ENCODE peak calls at places on chromosomes 5 and 9, in six cellular contexts. J is HEK293T; D is activated T-helper 9 cell treated with anti-CD3 and anti-CD28 coated beads, Interleukin-2, amount 50 U/mL, for 16 hours; N is GM12865; G is aorta; E is EL. X is an unnamed sample.

GRCh38 chr9:115229496-115229895 is 111.5 kb upstream of the TNC start:
- DNase-seq in E (peak), G (no peak), D (no peak), N (no peak), J (no peak), X (no peak)

GRCh38 chr5:4128994-4129393 is 533.4 kb downstream of the IRX1 start:
- DNase-seq in J (no peak), D (no peak), E (no peak), N (no peak), G (no peak), X (no peak)

GRCh38 chr9:120708526-120709224 is 5.6 kb downstream of the MEGF9 start:
- DNase-seq in D (no peak), E (peak), J (no peak), G (no peak), N (no peak), X (no peak)

GRCh38 chr5:71587709-71588532 is 781 bp downstream of the MCCC2 start:
- DNase-seq in E (no peak), N (peak), D (no peak), J (peak), G (no peak), X (no peak)

GRCh38 chr5:81097733-81098132 is 135.4 kb upstream of the CKMT2 start:
- DNase-seq in J (no peak), E (peak), N (no peak), G (no peak), D (no peak), X (no peak)

GRCh38 chr9:36867672-36868471 is 166.2 kb downstream of the PAX5 start:
- DNase-seq in N (no peak), J (no peak), G (no peak), D (no peak), E (no peak), X (no peak)

GRCh38 chr5:111720333-111720890 is 36.6 kb downstream of the NREP start:
- DNase-seq in D (no peak), G (no peak), E (no peak), J (no peak), N (no peak), X (no peak)

GRCh38 chr5:666816-667498 is 26.2 kb downstream of the TPPP start:
- DNase-seq in G (peak), D (no peak), E (no peak), J (no peak), N (no peak), X (no peak)

GRCh38 chr5:76544268-76544926 is 78.8 kb downstream of the F2RL2 start:
- DNase-seq in J (peak), G (no peak), D (peak), E (peak), N (peak), X (peak)

GRCh38 chr9:129381481-129381957 is 203.5 kb upstream of the IER5L start:
- DNase-seq in G (peak), N (no peak), D (no peak), J (no peak), E (no peak), X (no peak)

GRCh38 chr5:138282918-138283742 is 8.7 kb upstream of the GFRA3 start:
- DNase-seq in N (peak), D (no peak), J (peak), G (no peak), E (peak), X (peak)

GRCh38 chr5:171315386-171315891 is 6.4 kb downstream of the TLX3 start:
- DNase-seq in N (no peak), G (no peak), E (no peak), D (no peak), J (no peak), X (no peak)

GRCh38 chr5:608286-609087 is 3.7 kb upstream of the CEP72 start:
- DNase-seq in D (no peak), G (peak), J (no peak), E (no peak), N (no peak), X (no peak)

GRCh38 chr5:32840606-32841005 is 129.5 kb downstream of the NPR3 start:
- DNase-seq in J (no peak), G (no peak), N (no peak), E (no peak), D (no peak), X (no peak)

GRCh38 chr9:106632621-106633020 is 230.3 kb upstream of the ZNF462 start:
- DNase-seq in E (peak), D (no peak), G (no peak), J (no peak), N (no peak), X (no peak)

GRCh38 chr9:111566234-111566633 is 33.2 kb downstream of the PTGR1 start:
- DNase-seq in N (no peak), G (no peak), E (peak), D (no peak), J (no peak), X (no peak)

GRCh38 chr5:4531756-4532704 is 608.1 kb upstream of the ADAMTS16 start:
- DNase-seq in D (no peak), E (no peak), J (no peak), N (no peak), G (no peak), X (no peak)

GRCh38 chr5:112240011-112240410 is 179.1 kb downstream of the EPB41L4A start:
- DNase-seq in J (peak), N (no peak), D (no peak), E (peak), G (no peak), X (peak)

GRCh38 chr5:37370550-37370863 is 399 bp downstream of the NUP155 start:
- DNase-seq in D (no peak), E (no peak), N (no peak), G (no peak), J (no peak), X (no peak)

GRCh38 chr9:71624728-71625127 is 143.6 kb downstream of the CEMIP2 start:
- DNase-seq in D (no peak), G (no peak), N (no peak), J (no peak), E (no peak), X (no peak)

GRCh38 chr9:88179080-88179521 is 40.8 kb upstream of the SPATA31C2 start:
- DNase-seq in D (no peak), E (no peak), G (no peak), J (no peak), N (no peak), X (no peak)

GRCh38 chr5:82447913-82448312 is 169.8 kb upstream of the RPS23 start:
- DNase-seq in N (no peak), E (no peak), J (no peak), G (no peak), D (no peak), X (no peak)

GRCh38 chr9:126623667-126624452 is 10.1 kb downstream of the LMX1B start:
- DNase-seq in N (no peak), J (no peak), E (no peak), D (no peak), G (no peak), X (no peak)

GRCh38 chr5:159422371-159422770 is 92.1 kb upstream of the IL12B start:
- DNase-seq in J (no peak), N (no peak), G (no peak), E (no peak), D (no peak), X (no peak)

GRCh38 chr5:176491056-176491646 is 43.0 kb downstream of the FAF2 start:
- DNase-seq in D (no peak), G (no peak), J (no peak), N (no peak), E (peak), X (no peak)

GRCh38 chr9:70805953-70806352 is 315.5 kb downstream of the TRPM3 start:
- DNase-seq in N (no peak), D (no peak), J (no peak), E (no peak), G (no peak), X (peak)

GRCh38 chr9:136021891-136022681 is 60.9 kb upstream of the UBAC1 start:
- DNase-seq in D (no peak), G (no peak), J (no peak), E (no peak), N (no peak), X (no peak)

GRCh38 chr5:143955140-143955539 is 143.2 kb downstream of the HMHB1 start:
- DNase-seq in E (peak), N (no peak), J (no peak), G (no peak), D (no peak), X (no peak)

GRCh38 chr5:140042551-140043507 is at the start of gene NRG2:
- DNase-seq in J (peak), G (peak), D (peak), N (peak), E (peak), X (peak)

GRCh38 chr5:40165789-40166728 is 513.7 kb upstream of the PTGER4 start:
- DNase-seq in E (peak), G (no peak), J (no peak), D (no peak), N (peak), X (no peak)

GRCh38 chr9:108105885-108106284 is 616.3 kb upstream of the KLF4 start:
- DNase-seq in D (no peak), N (no peak), E (no peak), J (no peak), G (no peak), X (no peak)